ENCODE peak calls at places on chromosomes 3 and 15, in seven cellular contexts. L, Q, W, Z, B, N and E are unnamed samples.

GRCh38 chr3:169379496-169380121 is 283.9 kb downstream of the MECOM start:
- DNase-seq in L (no peak), Q (no peak), W (no peak), Z (no peak), B (no peak), N (no peak), E (no peak)

GRCh38 chr3:193729088-193729465 is 136.1 kb downstream of the OPA1 start:
- DNase-seq in L (no peak), Q (no peak), W (no peak), Z (no peak), B (no peak), N (no peak), E (no peak)

GRCh38 chr15:90232941-90233700 is 620 bp downstream of the CIB1 start:
- DNase-seq in L (peak; percentile 79), Q (peak; percentile 74), W (no peak), Z (peak; percentile 38), B (no peak), N (peak; percentile 87), E (peak; percentile 83)

GRCh38 chr3:10142707-10143560 is 1.4 kb downstream of the VHL start:
- DNase-seq in L (peak; percentile 42), Q (peak; percentile 28), W (no peak), Z (no peak), B (no peak), N (no peak), E (no peak)

GRCh38 chr3:100988080-100988479 is 5.1 kb downstream of the ABI3BP start:
- DNase-seq in L (no peak), Q (no peak), W (no peak), Z (peak; percentile 37), B (no peak), N (no peak), E (no peak)

GRCh38 chr3:155744626-155745324 is at the start of gene PLCH1:
- DNase-seq in L (peak; percentile 73), Q (peak; percentile 74), W (peak; percentile 62), Z (peak; percentile 66), B (no peak), N (peak; percentile 81), E (peak; percentile 74)

GRCh38 chr15:69593981-69594966 is 141.7 kb downstream of the RPLP1 start:
- DNase-seq in L (no peak), Q (peak; percentile 92), W (no peak), Z (peak; percentile 97), B (no peak), N (peak; percentile 90), E (peak; percentile 58)

GRCh38 chr3:130838898-130839572 is 54.8 kb upstream of the ATP2C1 start:
- DNase-seq in L (no peak), Q (no peak), W (no peak), Z (no peak), B (no peak), N (no peak), E (no peak)

GRCh38 chr3:146469206-146470017 is at the start of gene PLSCR2:
- DNase-seq in L (peak; percentile 85), Q (peak; percentile 84), W (no peak), Z (peak; percentile 28), B (peak; percentile 8), N (peak; percentile 83), E (peak; percentile 85)

GRCh38 chr3:164752814-164753213 is 325.5 kb downstream of the SI start:
- DNase-seq in L (no peak), Q (no peak), W (no peak), Z (no peak), B (no peak), N (no peak), E (no peak)

GRCh38 chr15:85753261-85753660 is 41.5 kb downstream of the KLHL25 start:
- DNase-seq in L (no peak), Q (no peak), W (no peak), Z (no peak), B (no peak), N (no peak), E (no peak)

GRCh38 chr15:44711089-44711355 is at the start of gene PATL2:
- DNase-seq in L (no peak), Q (no peak), W (no peak), Z (no peak), B (no peak), N (no peak), E (no peak)

GRCh38 chr3:30496496-30496966 is 109.9 kb upstream of the TGFBR2 start:
- DNase-seq in L (no peak), Q (no peak), W (no peak), Z (no peak), B (no peak), N (peak; percentile 24), E (peak; percentile 92)

GRCh38 chr3:46276497-46277099 is 34.3 kb downstream of the CCR3 start:
- DNase-seq in L (peak; percentile 61), Q (peak; percentile 71), W (peak; percentile 39), Z (peak; percentile 29), B (no peak), N (peak; percentile 85), E (peak; percentile 68)

GRCh38 chr3:57805263-57805662 is 49.2 kb downstream of the SLMAP start:
- DNase-seq in L (no peak), Q (no peak), W (no peak), Z (no peak), B (no peak), N (no peak), E (no peak)

GRCh38 chr15:78098131-78098755 is 5.9 kb downstream of the SH2D7 start:
- DNase-seq in L (no peak), Q (no peak), W (no peak), Z (no peak), B (no peak), N (peak; percentile 5), E (peak; percentile 55)

GRCh38 chr15:29570931-29571727 is 251.1 kb downstream of the TJP1 start:
- DNase-seq in L (no peak), Q (no peak), W (no peak), Z (no peak), B (no peak), N (peak; percentile 50), E (no peak)

GRCh38 chr15:81311834-81312459 is 12.0 kb downstream of the STARD5 start:
- DNase-seq in L (no peak), Q (no peak), W (no peak), Z (no peak), B (no peak), N (no peak), E (no peak)

GRCh38 chr3:83934208-83935150 is 1024.3 kb upstream of the CADM2 start:
- DNase-seq in L (no peak), Q (no peak), W (no peak), Z (peak; percentile 41), B (peak; percentile 5), N (no peak), E (no peak)

GRCh38 chr3:172259191-172259590 is 189.1 kb downstream of the GHSR start:
- DNase-seq in L (no peak), Q (no peak), W (no peak), Z (no peak), B (no peak), N (no peak), E (no peak)

GRCh38 chr15:74616020-74616939 is 644 bp downstream of the CLK3 start:
- DNase-seq in L (peak; percentile 63), Q (peak; percentile 87), W (no peak), Z (peak; percentile 45), B (no peak), N (peak; percentile 89), E (peak; percentile 89)

GRCh38 chr15:31214864-31215489 is 111.7 kb upstream of the KLF13 start:
- DNase-seq in L (no peak), Q (peak; percentile 79), W (no peak), Z (peak; percentile 80), B (no peak), N (peak; percentile 49), E (peak; percentile 89)
- TF ChIP-seq POLR2A in L (no peak), Q (no peak), W (no peak), Z (no peak), B (no peak), N (no peak), E (no peak)

GRCh38 chr3:64685331-64685799 is 2.4 kb downstream of the ADAMTS9 start:
- DNase-seq in L (no peak), Q (no peak), W (no peak), Z (peak; percentile 34), B (no peak), N (peak; percentile 48), E (peak; percentile 93)

GRCh38 chr3:64684715-64685261 is 3.0 kb downstream of the ADAMTS9 start:
- DNase-seq in L (no peak), Q (no peak), W (no peak), Z (peak; percentile 58), B (no peak), N (peak; percentile 34), E (peak; percentile 93)

GRCh38 chr3:64687381-64687780 is 419 bp downstream of the ADAMTS9 start:
- DNase-seq in L (no peak), Q (no peak), W (no peak), Z (peak; percentile 21), B (no peak), N (peak; percentile 8), E (no peak)

GRCh38 chr3:64686446-64686908 is 1.3 kb downstream of the ADAMTS9 start:
- DNase-seq in L (no peak), Q (peak; percentile 32), W (no peak), Z (peak; percentile 37), B (no peak), N (peak; percentile 39), E (no peak)

DNA sequence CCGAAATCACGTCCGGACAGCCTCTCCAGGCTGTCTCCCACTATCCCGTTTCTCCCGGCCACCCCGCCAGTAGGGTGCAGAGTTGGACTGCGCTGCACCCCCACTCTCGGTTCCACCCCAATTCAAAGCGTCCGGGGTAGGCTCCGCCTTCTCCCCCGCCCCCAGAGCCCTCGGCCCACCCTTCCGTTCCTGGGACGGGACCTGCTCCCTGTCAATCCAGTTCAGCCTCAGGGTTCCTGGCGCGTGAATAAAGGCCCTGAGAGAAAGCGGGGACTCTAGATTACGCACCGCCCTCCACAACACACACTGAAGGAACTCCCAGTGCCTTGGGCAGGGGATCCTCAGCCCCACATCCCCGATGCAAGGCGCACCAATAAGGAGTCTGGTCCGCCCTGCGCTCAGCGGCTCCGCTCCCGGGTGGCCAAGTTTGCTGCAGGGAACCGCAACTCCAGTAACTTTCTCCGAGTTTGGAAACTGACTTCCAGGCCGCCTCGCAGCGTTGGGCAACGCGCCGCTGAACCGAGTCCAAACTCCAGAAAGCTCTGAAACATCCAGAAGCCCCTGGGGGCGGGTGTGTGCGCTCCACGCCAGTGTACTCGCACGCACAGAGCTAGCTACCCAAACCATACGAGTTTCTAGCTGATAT is 1.9 kb downstream of the ADAMTS9 start:
- DNase-seq in L (peak; percentile 28), Q (peak; percentile 84), W (peak; percentile 35), Z (peak; percentile 96), B (no peak), N (peak; percentile 89), E (peak; percentile 99)
- TF ChIP-seq POLR2AphosphoS5 in L (no peak), Q (peak; percentile 85), W (no peak), Z (peak; percentile 92), B (no peak), N (peak; percentile 90), E (peak; percentile 98)

DNA sequence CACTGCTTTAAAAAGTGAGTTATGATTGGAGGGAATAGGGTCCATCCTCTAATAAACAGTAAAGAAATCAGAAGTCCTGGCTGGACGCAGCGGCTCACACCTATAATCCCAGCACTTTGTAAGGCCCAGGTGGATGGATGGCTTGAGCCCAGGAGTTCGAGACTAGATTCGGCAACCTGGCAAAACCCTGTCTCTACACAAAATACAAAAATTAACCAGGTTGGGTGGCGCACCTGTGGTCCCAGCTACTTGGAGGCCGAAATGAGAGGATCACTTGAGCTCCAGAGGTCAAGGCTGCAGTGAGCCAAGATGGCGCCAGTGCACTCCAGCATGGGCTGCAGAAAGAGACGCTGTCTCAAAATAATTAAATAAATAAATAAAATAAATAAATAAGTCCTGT is 171.2 kb downstream of the POTEB3 start:
- DNase-seq in L (no peak), Q (no peak), W (no peak), Z (no peak), B (no peak), N (no peak), E (no peak)
- H3K9me3 ChIP-seq in L (no peaks in the 10 kb centered on the region), Q (no peaks in the 10 kb centered on the region), W (peaks cover 10% of the 10 kb centered on the region), Z (no peaks in the 10 kb centered on the region), B (no peaks in the 10 kb centered on the region), N (no peaks in the 10 kb centered on the region), E (no peaks in the 10 kb centered on the region)

GRCh38 chr3:44685128-44685800 is 27.2 kb upstream of the ZNF502 start:
- DNase-seq in L (peak; percentile 55), Q (peak; percentile 64), W (no peak), Z (peak; percentile 54), B (peak; percentile 27), N (peak; percentile 76), E (peak; percentile 84)
- TF ChIP-seq POLR2A in L (no peak), Q (no peak), W (no peak), Z (no peak), B (peak; percentile 80), N (no peak), E (no peak)